ENCODE peak calls at places on chromosomes 1 and 21, in six cellular contexts. P is dorsolateral prefrontal cortex; M is CD4-positive, alpha-beta T cell; D is activated CD8-positive, alpha-beta memory T cell treated with anti-CD3 and anti-CD28 coated beads for 24 hours; Y is germinal center; L is activated T-cell treated with anti-CD3 and anti-CD28 coated beads for 1 hour. R is an unnamed sample.

GRCh38 chr21:18608226-18608625 is 204.6 kb upstream of the TMPRSS15 start:
- DNase-seq in P (no peak), M (no peak), D (no peak), Y (no peak), L (no peak), R (no peak)

GRCh38 chr1:30575066-30575465 is 148.3 kb downstream of the MATN1 start:
- DNase-seq in P (no peak), M (no peak), D (no peak), Y (no peak), L (no peak), R (no peak)

GRCh38 chr1:164689672-164690655 is 131.0 kb downstream of the PBX1 start:
- DNase-seq in P (no peak), M (no peak), D (no peak), Y (no peak), L (no peak), R (no peak)

GRCh38 chr1:112359961-112360767 is 35.9 kb upstream of the CTTNBP2NL start:
- DNase-seq in P (no peak), M (no peak), D (no peak), Y (no peak), L (no peak), R (no peak)

GRCh38 chr1:223046011-223046410 is 97.0 kb downstream of the TLR5 start:
- DNase-seq in P (no peak), M (no peak), D (no peak), Y (no peak), L (no peak), R (no peak)

GRCh38 chr1:13818926-13819325 is 118.9 kb downstream of the PRDM2 start:
- DNase-seq in P (no peak), M (no peak), D (peak; percentile 35), Y (no peak), L (no peak), R (no peak)

GRCh38 chr1:241998950-241999495 is at the start of gene MAP1LC3C:
- DNase-seq in P (no peak), M (no peak), D (no peak), Y (no peak), L (no peak), R (no peak)

GRCh38 chr1:108747128-108747827 is 804 bp downstream of the STXBP3 start:
- DNase-seq in P (peak; percentile 78), M (no peak), D (peak; percentile 69), Y (peak; percentile 38), L (no peak), R (peak; percentile 20)

GRCh38 chr1:20322081-20322824 is 31.6 kb downstream of the VWA5B1 start:
- DNase-seq in P (no peak), M (no peak), D (no peak), Y (no peak), L (no peak), R (no peak)

GRCh38 chr21:38790038-38790437 is 15.7 kb upstream of the ETS2 start:
- DNase-seq in P (no peak), M (no peak), D (no peak), Y (no peak), L (no peak), R (no peak)

GRCh38 chr1:25031966-25032667 is 102.0 kb upstream of the RUNX3 start:
- DNase-seq in P (no peak), M (peak; percentile 43), D (peak; percentile 82), Y (peak; percentile 79), L (peak; percentile 44), R (peak; percentile 59)

GRCh38 chr1:20739225-20739624 is 6.7 kb upstream of the SH2D5 start:
- DNase-seq in P (no peak), M (no peak), D (no peak), Y (no peak), L (no peak), R (no peak)

GRCh38 chr1:148367596-148367995 is 115.5 kb downstream of the PPIAL4G start:
- DNase-seq in P (no peak), M (no peak), D (no peak), Y (no peak), L (no peak), R (no peak)

GRCh38 chr1:47611992-47612391 is 174.1 kb downstream of the FOXD2 start:
- DNase-seq in P (no peak), M (no peak), D (peak; percentile 40), Y (no peak), L (no peak), R (no peak)

GRCh38 chr1:178628637-178629548 is 96.2 kb upstream of the RALGPS2 start:
- DNase-seq in P (no peak), M (no peak), D (no peak), Y (no peak), L (no peak), R (no peak)

GRCh38 chr1:21449906-21450305 is 10.0 kb downstream of the NBPF3 start:
- DNase-seq in P (no peak), M (no peak), D (no peak), Y (no peak), L (no peak), R (no peak)

GRCh38 chr21:45525910-45526306 is 16.3 kb downstream of the SLC19A1 start:
- DNase-seq in P (no peak), M (no peak), D (peak; percentile 52), Y (no peak), L (no peak), R (no peak)

GRCh38 chr1:105204836-105205371 is 1455.2 kb downstream of the AMY1C start:
- DNase-seq in P (no peak), M (no peak), D (no peak), Y (no peak), L (no peak), R (no peak)

GRCh38 chr1:85611856-85612255 is 31.3 kb downstream of the CCN1 start:
- DNase-seq in P (no peak), M (no peak), D (no peak), Y (no peak), L (no peak), R (no peak)